ENCODE peak calls at places on chromosomes 11 and 22, in eight cellular contexts. One of them, this sample, is unnamed.

GRCh38 chr11:45652781-45653180 is 12.6 kb downstream of the CHST1 start:
- DNase-seq in colonic mucosa: peak; percentile 7
- DNase-seq in cardiac muscle cell: no peak
- DNase-seq in suprapubic skin: peak; percentile 24
- DNase-seq in dorsolateral prefrontal cortex: no peak
- DNase-seq in IMR-90: peak; percentile 52
- DNase-seq in choroid plexus epithelial cell: peak; percentile 47
- DNase-seq in astrocyte of the cerebellum: no peak
- DNase-seq in this sample: peak; percentile 35

GRCh38 chr11:28961726-28962125 is 853.5 kb downstream of the METTL15 start:
- DNase-seq in colonic mucosa: no peak
- DNase-seq in cardiac muscle cell: no peak
- DNase-seq in suprapubic skin: no peak
- DNase-seq in dorsolateral prefrontal cortex: no peak
- DNase-seq in IMR-90: no peak
- DNase-seq in choroid plexus epithelial cell: no peak
- DNase-seq in astrocyte of the cerebellum: no peak
- DNase-seq in this sample: no peak

GRCh38 chr11:120510406-120511115 is 987 bp upstream of the GRIK4 start:
- DNase-seq in colonic mucosa: no peak
- DNase-seq in cardiac muscle cell: no peak
- DNase-seq in suprapubic skin: no peak
- DNase-seq in dorsolateral prefrontal cortex: peak; percentile 31
- DNase-seq in IMR-90: no peak
- DNase-seq in choroid plexus epithelial cell: no peak
- DNase-seq in astrocyte of the cerebellum: no peak
- DNase-seq in this sample: no peak

GRCh38 chr22:36010913-36011312 is 17.7 kb downstream of the RBFOX2 start:
- DNase-seq in colonic mucosa: no peak
- DNase-seq in cardiac muscle cell: no peak
- DNase-seq in suprapubic skin: no peak
- DNase-seq in dorsolateral prefrontal cortex: no peak
- DNase-seq in IMR-90: peak; percentile 92
- DNase-seq in choroid plexus epithelial cell: peak; percentile 78
- DNase-seq in astrocyte of the cerebellum: no peak
- DNase-seq in this sample: peak; percentile 57

GRCh38 chr22:38086001-38086845 is 2.2 kb upstream of the SLC16A8 start:
- DNase-seq in colonic mucosa: no peak
- DNase-seq in cardiac muscle cell: no peak
- DNase-seq in suprapubic skin: no peak
- DNase-seq in dorsolateral prefrontal cortex: no peak
- DNase-seq in IMR-90: no peak
- DNase-seq in choroid plexus epithelial cell: no peak
- DNase-seq in astrocyte of the cerebellum: no peak
- DNase-seq in this sample: no peak

GRCh38 chr11:13338437-13339069 is 61.0 kb downstream of the BMAL1 start:
- DNase-seq in colonic mucosa: no peak
- DNase-seq in cardiac muscle cell: no peak
- DNase-seq in suprapubic skin: no peak
- DNase-seq in dorsolateral prefrontal cortex: no peak
- DNase-seq in IMR-90: peak; percentile 69
- DNase-seq in choroid plexus epithelial cell: no peak
- DNase-seq in astrocyte of the cerebellum: no peak
- DNase-seq in this sample: peak; percentile 38

GRCh38 chr11:127619946-127620345 is 619.4 kb upstream of the KIRREL3 start:
- DNase-seq in colonic mucosa: no peak
- DNase-seq in cardiac muscle cell: no peak
- DNase-seq in suprapubic skin: no peak
- DNase-seq in dorsolateral prefrontal cortex: no peak
- DNase-seq in IMR-90: no peak
- DNase-seq in choroid plexus epithelial cell: no peak
- DNase-seq in astrocyte of the cerebellum: peak; percentile 13
- DNase-seq in this sample: no peak

GRCh38 chr22:20412474-20413216 is 18.7 kb downstream of the ZNF74 start:
- DNase-seq in colonic mucosa: no peak
- DNase-seq in cardiac muscle cell: no peak
- DNase-seq in suprapubic skin: no peak
- DNase-seq in dorsolateral prefrontal cortex: no peak
- DNase-seq in IMR-90: no peak
- DNase-seq in choroid plexus epithelial cell: no peak
- DNase-seq in astrocyte of the cerebellum: no peak
- DNase-seq in this sample: no peak

DNA sequence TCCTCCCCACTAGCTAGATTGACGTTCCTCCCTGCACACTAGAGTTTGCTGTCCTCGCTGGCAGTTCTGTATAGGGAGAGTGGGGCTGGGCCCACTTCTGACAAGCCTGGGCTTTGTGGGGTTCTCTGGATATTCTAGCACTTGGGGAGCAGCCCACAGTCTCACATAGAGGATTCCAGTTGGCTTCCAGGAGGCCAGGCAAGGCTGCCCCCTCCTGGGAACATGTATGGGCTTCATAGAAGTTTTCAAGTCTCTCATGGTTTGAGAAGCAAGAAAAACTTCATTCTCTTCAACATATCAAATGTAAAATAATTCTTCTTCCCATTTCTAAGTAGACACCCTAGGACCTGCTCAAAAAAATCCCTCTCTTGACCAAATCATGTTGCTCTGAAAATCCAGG is 87.5 kb downstream of the NAV2 start:
- DNase-seq in colonic mucosa: no peak
- DNase-seq in cardiac muscle cell: no peak
- DNase-seq in suprapubic skin: no peak
- DNase-seq in dorsolateral prefrontal cortex: no peak
- DNase-seq in IMR-90: no peak
- DNase-seq in choroid plexus epithelial cell: peak; percentile 47
- DNase-seq in astrocyte of the cerebellum: no peak
- DNase-seq in this sample: no peak
- TF ChIP-seq CTCF in colonic mucosa: no peak
- TF ChIP-seq CTCF in cardiac muscle cell: peak; percentile 47
- TF ChIP-seq CTCF in suprapubic skin: no peak
- TF ChIP-seq CTCF in dorsolateral prefrontal cortex: no peak
- TF ChIP-seq CTCF in IMR-90: peak; percentile 35
- TF ChIP-seq CTCF in choroid plexus epithelial cell: peak; percentile 69
- TF ChIP-seq CTCF in astrocyte of the cerebellum: peak; percentile 51
- TF ChIP-seq CTCF in this sample: peak; percentile 41

GRCh38 chr22:28112548-28113043 is 193.5 kb upstream of the PITPNB start:
- DNase-seq in colonic mucosa: no peak
- DNase-seq in cardiac muscle cell: peak; percentile 68
- DNase-seq in suprapubic skin: no peak
- DNase-seq in dorsolateral prefrontal cortex: no peak
- DNase-seq in IMR-90: peak; percentile 43
- DNase-seq in choroid plexus epithelial cell: peak; percentile 65
- DNase-seq in astrocyte of the cerebellum: no peak
- DNase-seq in this sample: peak; percentile 20
- TF ChIP-seq CTCF in colonic mucosa: peak; percentile 36
- TF ChIP-seq CTCF in cardiac muscle cell: peak; percentile 60
- TF ChIP-seq CTCF in suprapubic skin: peak; percentile 17
- TF ChIP-seq CTCF in dorsolateral prefrontal cortex: peak; percentile 34
- TF ChIP-seq CTCF in IMR-90: peak; percentile 44
- TF ChIP-seq CTCF in choroid plexus epithelial cell: peak; percentile 58
- TF ChIP-seq CTCF in astrocyte of the cerebellum: peak; percentile 49
- TF ChIP-seq CTCF in this sample: peak; percentile 39

GRCh38 chr22:45969801-45970464 is 7.0 kb downstream of the WNT7B start:
- DNase-seq in colonic mucosa: no peak
- DNase-seq in cardiac muscle cell: no peak
- DNase-seq in suprapubic skin: no peak
- DNase-seq in dorsolateral prefrontal cortex: no peak
- DNase-seq in IMR-90: no peak
- DNase-seq in choroid plexus epithelial cell: no peak
- DNase-seq in astrocyte of the cerebellum: no peak
- DNase-seq in this sample: no peak

GRCh38 chr22:45969414-45969799 is 7.6 kb downstream of the WNT7B start:
- DNase-seq in colonic mucosa: no peak
- DNase-seq in cardiac muscle cell: peak; percentile 23
- DNase-seq in suprapubic skin: no peak
- DNase-seq in dorsolateral prefrontal cortex: no peak
- DNase-seq in IMR-90: no peak
- DNase-seq in choroid plexus epithelial cell: peak; percentile 19
- DNase-seq in astrocyte of the cerebellum: no peak
- DNase-seq in this sample: no peak

GRCh38 chr22:45972091-45972867 is 4.7 kb downstream of the WNT7B start:
- DNase-seq in colonic mucosa: no peak
- DNase-seq in cardiac muscle cell: peak; percentile 21
- DNase-seq in suprapubic skin: no peak
- DNase-seq in dorsolateral prefrontal cortex: no peak
- DNase-seq in IMR-90: no peak
- DNase-seq in choroid plexus epithelial cell: no peak
- DNase-seq in astrocyte of the cerebellum: no peak
- DNase-seq in this sample: no peak

GRCh38 chr22:45971389-45972028 is 5.5 kb downstream of the WNT7B start:
- DNase-seq in colonic mucosa: no peak
- DNase-seq in cardiac muscle cell: no peak
- DNase-seq in suprapubic skin: no peak
- DNase-seq in dorsolateral prefrontal cortex: no peak
- DNase-seq in IMR-90: no peak
- DNase-seq in choroid plexus epithelial cell: no peak
- DNase-seq in astrocyte of the cerebellum: no peak
- DNase-seq in this sample: no peak

DNA sequence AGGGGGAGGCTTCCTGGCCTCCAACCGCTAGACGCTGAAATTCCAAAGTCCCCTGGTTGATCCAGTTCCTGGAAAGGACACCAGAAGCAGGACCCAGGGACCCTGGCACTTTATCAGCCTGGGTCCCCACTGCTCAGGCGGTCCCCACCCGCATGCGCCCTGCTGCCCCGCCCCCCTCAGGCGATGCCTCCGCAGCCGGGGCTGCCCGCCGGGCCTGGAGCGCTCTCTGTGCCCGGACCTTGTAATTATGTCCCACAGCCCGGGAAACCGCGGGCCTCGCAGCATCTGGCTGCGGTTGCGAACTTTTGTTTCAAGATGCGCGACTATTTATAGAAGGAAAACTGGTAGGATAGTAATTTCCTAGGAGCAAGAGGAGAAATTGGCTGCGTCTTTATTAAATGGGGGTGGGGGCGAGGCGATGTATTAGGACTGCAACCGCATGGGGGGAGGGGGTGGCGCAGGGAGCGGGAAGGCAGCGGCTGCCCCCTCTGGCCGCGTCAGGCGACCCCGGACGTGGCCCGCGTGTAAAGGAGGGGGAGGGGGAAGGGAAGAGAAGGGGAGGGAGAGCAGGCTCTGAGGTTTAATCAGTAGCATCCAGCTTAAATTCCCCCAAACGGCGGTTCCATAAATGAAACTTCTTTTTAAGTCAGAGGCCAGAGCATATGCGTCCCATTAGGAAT is 6.1 kb downstream of the WNT7B start:
- DNase-seq in colonic mucosa: no peak
- DNase-seq in cardiac muscle cell: no peak
- DNase-seq in suprapubic skin: no peak
- DNase-seq in dorsolateral prefrontal cortex: no peak
- DNase-seq in IMR-90: peak; percentile 47
- DNase-seq in choroid plexus epithelial cell: peak; percentile 22
- DNase-seq in astrocyte of the cerebellum: no peak
- DNase-seq in this sample: no peak
- TF ChIP-seq CTCF in colonic mucosa: no peak
- TF ChIP-seq CTCF in cardiac muscle cell: no peak
- TF ChIP-seq CTCF in suprapubic skin: no peak
- TF ChIP-seq CTCF in dorsolateral prefrontal cortex: no peak
- TF ChIP-seq CTCF in IMR-90: no peak
- TF ChIP-seq CTCF in choroid plexus epithelial cell: no peak
- TF ChIP-seq CTCF in astrocyte of the cerebellum: peak; percentile 0
- TF ChIP-seq CTCF in this sample: no peak

GRCh38 chr22:39559456-39560105 is 11.0 kb upstream of the CACNA1I start:
- DNase-seq in colonic mucosa: no peak
- DNase-seq in cardiac muscle cell: peak; percentile 43
- DNase-seq in suprapubic skin: no peak
- DNase-seq in dorsolateral prefrontal cortex: no peak
- DNase-seq in IMR-90: no peak
- DNase-seq in choroid plexus epithelial cell: no peak
- DNase-seq in astrocyte of the cerebellum: no peak
- DNase-seq in this sample: no peak

GRCh38 chr22:39558254-39558727 is 12.3 kb upstream of the CACNA1I start:
- DNase-seq in colonic mucosa: no peak
- DNase-seq in cardiac muscle cell: peak; percentile 32
- DNase-seq in suprapubic skin: no peak
- DNase-seq in dorsolateral prefrontal cortex: no peak
- DNase-seq in IMR-90: no peak
- DNase-seq in choroid plexus epithelial cell: no peak
- DNase-seq in astrocyte of the cerebellum: no peak
- DNase-seq in this sample: no peak

GRCh38 chr22:39558950-39559349 is 11.6 kb upstream of the CACNA1I start:
- DNase-seq in colonic mucosa: no peak
- DNase-seq in cardiac muscle cell: no peak
- DNase-seq in suprapubic skin: no peak
- DNase-seq in dorsolateral prefrontal cortex: no peak
- DNase-seq in IMR-90: no peak
- DNase-seq in choroid plexus epithelial cell: no peak
- DNase-seq in astrocyte of the cerebellum: no peak
- DNase-seq in this sample: no peak

GRCh38 chr22:39560127-39560526 is 10.4 kb upstream of the CACNA1I start:
- DNase-seq in colonic mucosa: no peak
- DNase-seq in cardiac muscle cell: no peak
- DNase-seq in suprapubic skin: no peak
- DNase-seq in dorsolateral prefrontal cortex: no peak
- DNase-seq in IMR-90: no peak
- DNase-seq in choroid plexus epithelial cell: no peak
- DNase-seq in astrocyte of the cerebellum: no peak
- DNase-seq in this sample: no peak

DNA sequence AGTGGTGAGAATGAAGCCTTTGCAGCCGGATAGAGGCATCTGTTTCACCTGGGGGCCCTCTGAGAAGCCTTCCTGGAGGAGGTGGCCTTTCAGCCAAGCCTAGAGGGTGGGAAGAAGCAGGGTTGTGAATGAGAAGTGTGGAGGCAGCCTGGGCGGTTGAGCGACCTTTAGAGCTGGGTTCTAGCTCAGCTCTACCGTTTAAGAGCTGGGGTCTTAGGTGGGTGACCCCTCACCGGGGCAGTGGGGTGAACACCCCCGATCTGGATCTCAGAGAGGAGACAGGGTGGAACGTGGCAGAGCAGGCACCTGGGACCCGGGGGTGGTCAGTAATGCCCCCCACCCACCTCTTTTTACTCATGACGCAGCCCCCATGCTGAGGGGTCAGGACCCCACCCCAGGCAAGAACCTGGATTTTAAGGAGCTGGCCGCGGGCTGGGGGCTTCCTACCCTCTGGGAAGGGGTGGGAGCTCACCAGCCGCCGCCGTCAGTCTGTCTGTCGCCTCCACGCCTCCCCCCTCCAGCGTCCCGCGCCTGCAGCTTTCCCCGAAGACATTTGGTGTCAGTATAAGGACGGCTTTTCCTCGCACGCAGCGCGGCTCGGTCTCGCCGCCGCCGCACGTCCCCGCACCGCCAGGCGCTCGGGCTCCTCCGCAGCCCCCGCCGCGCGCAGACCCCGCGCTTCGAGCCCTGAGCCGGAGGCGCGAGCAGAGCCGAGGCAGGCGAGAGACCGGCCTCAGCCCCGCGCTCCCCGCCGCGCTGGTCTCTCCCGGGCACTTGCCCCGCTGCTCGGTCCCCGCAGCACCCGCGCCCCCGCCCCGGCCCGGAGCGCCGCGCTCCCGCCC is 13.4 kb upstream of the CACNA1I start:
- DNase-seq in colonic mucosa: no peak
- DNase-seq in cardiac muscle cell: peak; percentile 56
- DNase-seq in suprapubic skin: no peak
- DNase-seq in dorsolateral prefrontal cortex: peak; percentile 68
- DNase-seq in IMR-90: peak; percentile 7
- DNase-seq in choroid plexus epithelial cell: peak; percentile 22
- DNase-seq in astrocyte of the cerebellum: no peak
- DNase-seq in this sample: no peak
- TF ChIP-seq CTCF in colonic mucosa: no peak
- TF ChIP-seq CTCF in cardiac muscle cell: peak; percentile 9
- TF ChIP-seq CTCF in suprapubic skin: no peak
- TF ChIP-seq CTCF in dorsolateral prefrontal cortex: peak; percentile 31
- TF ChIP-seq CTCF in IMR-90: peak; percentile 39
- TF ChIP-seq CTCF in choroid plexus epithelial cell: peak; percentile 27
- TF ChIP-seq CTCF in astrocyte of the cerebellum: no peak
- TF ChIP-seq CTCF in this sample: no peak